ENCODE peak calls at places on chromosome 4, in ten cellular contexts. A is fibroblast of the conjunctiva; Z is hypothalamus; V is CD8-positive, alpha-beta T cell; P is stimulated activated CD4-positive, alpha-beta T cell treated with anti-CD3 and anti-CD28 coated beads, Interleukin-15, amount 100 ng/mL, for 24 hours; Q is NCI-H2029 treated with DMSO at 0.1 percent for 48 hours; H is GOT3; N is T-helper 9 cell; D is GM10248; X is lung microvascular endothelial cell. K is an unnamed sample.

GRCh38 chr4:79249879-79250503 is 75.9 kb downstream of the NAA11 start:
- DNase-seq in A (no peak), Z (no peak), V (no peak), P (no peak), Q (no peak), H (no peak), N (no peak), D (no peak), X (no peak), K (no peak)

GRCh38 chr4:154491341-154491679 is 289 bp downstream of the DCHS2 start:
- DNase-seq in A (no peak), Z (no peak), V (no peak), P (peak), Q (no peak), H (no peak), N (no peak), D (peak), X (no peak), K (no peak)

GRCh38 chr4:158217763-158218162 is 7.5 kb downstream of the TMEM144 start:
- DNase-seq in A (no peak), Z (no peak), V (no peak), P (no peak), Q (no peak), H (no peak), N (no peak), D (no peak), X (no peak), K (no peak)

GRCh38 chr4:151325320-151326246 is at the start of gene SH3D19:
- DNase-seq in A (peak), Z (no peak), V (no peak), P (peak), Q (peak), H (no peak), N (no peak), D (peak), X (peak), K (peak)

GRCh38 chr4:41294445-41295062 is 37.8 kb downstream of the UCHL1 start:
- DNase-seq in A (no peak), Z (no peak), V (no peak), P (no peak), Q (no peak), H (no peak), N (no peak), D (no peak), X (no peak), K (no peak)

GRCh38 chr4:187744911-187745310 is 250.7 kb upstream of the ZFP42 start:
- DNase-seq in A (no peak), Z (no peak), V (no peak), P (no peak), Q (no peak), H (no peak), N (no peak), D (no peak), X (no peak), K (no peak)

GRCh38 chr4:74114234-74114633 is 15.2 kb upstream of the CXCL2 start:
- DNase-seq in A (peak), Z (no peak), V (no peak), P (no peak), Q (no peak), H (no peak), N (no peak), D (no peak), X (peak), K (peak)

GRCh38 chr4:109969087-109969486 is 56.4 kb downstream of the EGF start:
- DNase-seq in A (no peak), Z (no peak), V (no peak), P (no peak), Q (no peak), H (no peak), N (no peak), D (no peak), X (no peak), K (no peak)

GRCh38 chr4:140057693-140058092 is 96.3 kb downstream of the MAML3 start:
- DNase-seq in A (no peak), Z (no peak), V (no peak), P (no peak), Q (no peak), H (no peak), N (no peak), D (no peak), X (no peak), K (no peak)

GRCh38 chr4:25367004-25367621 is 9.9 kb upstream of the ANAPC4 start:
- DNase-seq in A (peak), Z (no peak), V (no peak), P (no peak), Q (peak), H (no peak), N (no peak), D (peak), X (peak), K (no peak)

GRCh38 chr4:80990851-80991250 is 39.7 kb upstream of the BMP3 start:
- DNase-seq in A (no peak), Z (no peak), V (no peak), P (no peak), Q (no peak), H (no peak), N (no peak), D (no peak), X (no peak), K (no peak)

GRCh38 chr4:186981161-186981560 is 257.5 kb upstream of the FAT1 start:
- DNase-seq in A (peak), Z (no peak), V (no peak), P (no peak), Q (no peak), H (no peak), N (no peak), D (no peak), X (no peak), K (no peak)

GRCh38 chr4:1644906-1645657 is 39.0 kb downstream of the FAM53A start:
- DNase-seq in A (no peak), Z (no peak), V (no peak), P (no peak), Q (no peak), H (no peak), N (no peak), D (no peak), X (no peak), K (peak)

GRCh38 chr4:173486714-173487392 is 43.2 kb downstream of the HAND2 start:
- DNase-seq in A (no peak), Z (no peak), V (no peak), P (no peak), Q (no peak), H (no peak), N (no peak), D (no peak), X (no peak), K (no peak)

GRCh38 chr4:32884198-32884597 is 2164.0 kb downstream of the PCDH7 start:
- DNase-seq in A (no peak), Z (no peak), V (no peak), P (no peak), Q (no peak), H (no peak), N (no peak), D (no peak), X (no peak), K (peak)

GRCh38 chr4:7924163-7924562 is 15.5 kb downstream of the AFAP1 start:
- DNase-seq in A (no peak), Z (no peak), V (no peak), P (no peak), Q (peak), H (no peak), N (no peak), D (no peak), X (no peak), K (no peak)

GRCh38 chr4:72314869-72315268 is 254.2 kb downstream of the ADAMTS3 start:
- DNase-seq in A (peak), Z (no peak), V (no peak), P (no peak), Q (no peak), H (peak), N (no peak), D (no peak), X (peak), K (no peak)

GRCh38 chr4:78476108-78476704 is 75.4 kb upstream of the ANXA3 start:
- DNase-seq in A (no peak), Z (no peak), V (no peak), P (no peak), Q (no peak), H (no peak), N (no peak), D (no peak), X (no peak), K (no peak)

GRCh38 chr4:6188687-6189305 is 11.6 kb downstream of the JAKMIP1 start:
- DNase-seq in A (no peak), Z (no peak), V (no peak), P (no peak), Q (no peak), H (no peak), N (no peak), D (no peak), X (no peak), K (no peak)

GRCh38 chr4:71163317-71163716 is 169.9 kb downstream of the DCK start:
- DNase-seq in A (no peak), Z (no peak), V (no peak), P (no peak), Q (no peak), H (no peak), N (no peak), D (no peak), X (no peak), K (no peak)

GRCh38 chr4:42048394-42048793 is 58.1 kb downstream of the SLC30A9 start:
- DNase-seq in A (peak), Z (no peak), V (no peak), P (no peak), Q (no peak), H (no peak), N (no peak), D (no peak), X (peak), K (peak)

GRCh38 chr4:47415719-47416118 is 47.8 kb downstream of the COMMD8 start:
- DNase-seq in A (no peak), Z (no peak), V (no peak), P (no peak), Q (no peak), H (no peak), N (no peak), D (no peak), X (no peak), K (no peak)

GRCh38 chr4:48518143-48518542 is 28.1 kb downstream of the ZAR1 start:
- DNase-seq in A (no peak), Z (no peak), V (no peak), P (no peak), Q (no peak), H (no peak), N (no peak), D (no peak), X (no peak), K (no peak)

K was measured in GM04504.